ENCODE peak calls at places on chromosome 3, in four cellular contexts. A is HTR-8/SVneo; P is activated CD4-positive, alpha-beta T cell treated with anti-CD3 and anti-CD28 coated beads, Interleukin-2, amount 50 U/mL, for 4 hours; C is AG08396. T is an unnamed sample.
A peak's percentile ranks its signal among the peaks of the same experiment; 100 is the strongest.

GRCh38 chr3:48034000-48034516 is 17.8 kb upstream of the MAP4 start:
- DNase-seq in A (peak; percentile 58), C (peak; percentile 42), P (no peak), T (peak; percentile 94)

GRCh38 chr3:157347577-157348303 is 88.9 kb upstream of the PTX3 start:
- DNase-seq in A (no peak), P (no peak), C (no peak), T (no peak)

GRCh38 chr3:14820156-14820555 is 1.4 kb downstream of the FGD5 start:
- DNase-seq in P (no peak), C (no peak), A (no peak), T (no peak)

GRCh38 chr3:40615916-40616315 is 91.2 kb downstream of the ZNF621 start:
- DNase-seq in A (no peak), C (no peak), P (no peak), T (no peak)

GRCh38 chr3:30689202-30689641 is 82.8 kb downstream of the TGFBR2 start:
- DNase-seq in C (no peak), A (peak; percentile 21), P (no peak), T (peak; percentile 95)

GRCh38 chr3:119343719-119344118 is 49.5 kb downstream of the ARHGAP31 start:
- DNase-seq in C (no peak), A (no peak), P (no peak), T (no peak)

GRCh38 chr3:194139085-194139976 is 3.4 kb downstream of the HES1 start:
- DNase-seq in A (peak; percentile 25), P (no peak), C (peak; percentile 62), T (peak; percentile 43)

GRCh38 chr3:128537091-128537703 is 44.2 kb upstream of the GATA2 start:
- DNase-seq in P (no peak), A (no peak), C (no peak), T (no peak)

GRCh38 chr3:43998841-43999805 is 242.6 kb upstream of the TOPAZ1 start:
- DNase-seq in C (peak; percentile 84), A (peak; percentile 59), P (no peak), T (peak; percentile 46)

GRCh38 chr3:77563012-77563411 is 523.1 kb downstream of the ROBO2 start:
- DNase-seq in C (no peak), A (no peak), P (no peak), T (no peak)

GRCh38 chr3:122324871-122325323 is at the start of gene CSTA:
- DNase-seq in P (no peak), C (no peak), A (no peak), T (no peak)

GRCh38 chr3:184129012-184129411 is 6.1 kb upstream of the EIF2B5 start:
- DNase-seq in P (no peak), A (peak; percentile 37), C (peak; percentile 41), T (peak; percentile 16)

GRCh38 chr3:160038862-160039562 is 50.4 kb downstream of the IL12A start:
- DNase-seq in A (no peak), C (peak; percentile 21), P (no peak), T (no peak)

GRCh38 chr3:112132975-112133448 is at the start of gene GCSAM:
- DNase-seq in P (peak; percentile 58), A (no peak), C (no peak), T (no peak)

GRCh38 chr3:58051196-58051595 is 43.0 kb downstream of the FLNB start:
- DNase-seq in A (peak; percentile 28), C (no peak), P (no peak), T (peak; percentile 76)

GRCh38 chr3:33636125-33636855 is 81.8 kb downstream of the CLASP2 start:
- DNase-seq in C (peak; percentile 21), A (peak; percentile 30), P (no peak), T (peak; percentile 40)

GRCh38 chr3:193548406-193548805 is 6.3 kb downstream of the ATP13A4 start:
- DNase-seq in C (no peak), A (no peak), P (no peak), T (peak; percentile 29)

GRCh38 chr3:31926543-31926942 is 54.5 kb downstream of the OSBPL10 start:
- DNase-seq in C (no peak), A (no peak), P (no peak), T (no peak)

GRCh38 chr3:89212614-89213013 is 105.2 kb downstream of the EPHA3 start:
- DNase-seq in C (no peak), P (no peak), A (no peak), T (no peak)

GRCh38 chr3:40490916-40491315 is 14.0 kb downstream of the ZNF619 start:
- DNase-seq in C (no peak), A (no peak), P (no peak), T (no peak)

GRCh38 chr3:149810846-149811245 is 2.2 kb upstream of the RNF13 start:
- DNase-seq in A (no peak), P (no peak), C (no peak), T (no peak)

GRCh38 chr3:99319450-99319849 is 318.9 kb upstream of the COL8A1 start:
- DNase-seq in C (no peak), P (no peak), A (no peak), T (no peak)

GRCh38 chr3:181278468-181279238 is 289.1 kb upstream of the DNAJC19 start:
- DNase-seq in C (no peak), P (no peak), A (no peak), T (no peak)

GRCh38 chr3:46729038-46729437 is 11.4 kb upstream of the PRSS50 start:
- DNase-seq in P (no peak), C (no peak), A (no peak), T (no peak)

GRCh38 chr3:141945726-141946125 is 69.3 kb downstream of the ATP1B3 start:
- DNase-seq in P (no peak), C (no peak), A (no peak), T (no peak)